ENCODE peak calls at places on chromosomes 7 and 10, in six cellular contexts. F is body of pancreas, K is GM12865, S is GM20000, O is MM.1S, M is tibial nerve. R is an unnamed sample.

GRCh38 chr10:126090911-126091728 is 194.8 kb downstream of the FANK1 start:
- DNase-seq in O (no peak), S (no peak), M (no peak), K (no peak), F (no peak), R (no peak)

GRCh38 chr10:61779950-61780659 is 117.4 kb downstream of the CABCOCO1 start:
- DNase-seq in K (no peak), F (peak), S (no peak), O (no peak), M (no peak), R (no peak)

GRCh38 chr7:43646603-43647313 is 63.9 kb downstream of the STK17A start:
- DNase-seq in S (no peak), O (peak), F (no peak), K (peak), M (no peak), R (no peak)

GRCh38 chr10:3781458-3782098 is 3.4 kb downstream of the KLF6 start:
- DNase-seq in F (peak), M (peak), S (no peak), K (peak), O (no peak), R (no peak)

GRCh38 chr10:62735464-62736188 is 68.9 kb upstream of the ADO start:
- DNase-seq in K (peak), O (peak), M (no peak), F (no peak), S (peak), R (no peak)

GRCh38 chr7:116512524-116513188 is 12.2 kb upstream of the CAV1 start:
- DNase-seq in F (no peak), M (no peak), S (no peak), O (no peak), K (no peak), R (no peak)

GRCh38 chr7:107396081-107396480 is 73.8 kb upstream of the GPR22 start:
- DNase-seq in S (no peak), K (no peak), O (no peak), M (no peak), F (no peak), R (no peak)

GRCh38 chr10:66273966-66274519 is 651.8 kb upstream of the LRRTM3 start:
- DNase-seq in S (no peak), O (no peak), F (no peak), M (no peak), K (no peak), R (no peak)

GRCh38 chr7:75696263-75697037 is 42.3 kb downstream of the HIP1 start:
- DNase-seq in S (no peak), F (no peak), M (no peak), K (no peak), O (no peak), R (peak)

GRCh38 chr7:45984386-45985295 is 63.6 kb upstream of the IGFBP3 start:
- DNase-seq in K (peak), S (no peak), O (peak), M (no peak), F (peak), R (no peak)

GRCh38 chr7:47418910-47419309 is 163.0 kb downstream of the TNS3 start:
- DNase-seq in K (no peak), S (no peak), F (no peak), O (no peak), M (no peak), R (no peak)

GRCh38 chr10:63221950-63222349 is 88.8 kb downstream of the NRBF2 start:
- DNase-seq in S (no peak), O (no peak), M (no peak), F (no peak), K (peak), R (no peak)

GRCh38 chr7:143373255-143373794 is 7.8 kb upstream of the ZYX start:
- DNase-seq in K (no peak), F (no peak), O (no peak), M (no peak), S (no peak), R (no peak)

DNA sequence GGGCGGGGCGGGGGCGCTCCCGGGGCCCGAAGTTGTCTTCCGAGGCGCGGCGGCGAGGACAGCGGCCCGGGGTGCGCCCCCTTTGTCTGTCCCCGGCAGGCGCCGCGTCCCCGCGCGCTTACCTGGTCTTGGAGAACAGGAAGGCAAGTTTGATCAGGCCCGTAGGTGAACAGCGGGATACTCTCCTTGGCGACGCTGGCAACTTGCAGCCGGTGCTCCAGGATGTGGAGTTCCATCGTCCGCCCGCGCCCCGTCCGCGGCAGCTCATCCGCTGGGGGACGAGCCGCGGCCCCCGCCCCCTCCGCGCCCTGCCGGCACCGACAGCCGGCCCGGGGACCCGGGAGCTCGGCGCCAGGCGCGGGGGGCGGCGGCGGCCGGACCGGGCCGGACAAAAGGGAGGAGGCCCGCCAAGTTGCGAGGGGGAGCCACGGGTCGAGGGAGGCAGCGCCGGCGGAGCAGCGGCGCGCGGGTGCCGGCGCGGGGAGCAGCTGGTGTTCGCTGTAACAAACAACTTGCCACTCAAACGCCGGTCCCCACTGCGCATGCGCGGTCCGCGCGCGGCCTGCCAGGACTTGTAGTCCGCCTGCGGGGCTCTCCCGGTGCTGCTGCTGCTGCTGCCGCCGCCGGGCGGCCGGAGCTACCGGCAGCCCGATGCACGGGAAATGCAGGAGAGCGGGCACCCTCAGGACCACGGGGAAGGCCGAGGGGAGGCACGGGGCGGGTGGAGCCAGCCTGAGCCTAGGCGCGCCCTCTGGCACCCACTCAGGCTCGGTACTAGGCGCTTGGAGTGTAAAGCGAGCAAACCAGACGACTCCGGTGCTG is 35.6 kb upstream of the SPDYE3 start:
- DNase-seq in O (peak), F (peak), S (peak), M (peak), K (peak), R (peak)
- TF ChIP-seq CTCF in O (peak), F (peak), S (no peak), M (peak), K (peak), R (peak)

DNA sequence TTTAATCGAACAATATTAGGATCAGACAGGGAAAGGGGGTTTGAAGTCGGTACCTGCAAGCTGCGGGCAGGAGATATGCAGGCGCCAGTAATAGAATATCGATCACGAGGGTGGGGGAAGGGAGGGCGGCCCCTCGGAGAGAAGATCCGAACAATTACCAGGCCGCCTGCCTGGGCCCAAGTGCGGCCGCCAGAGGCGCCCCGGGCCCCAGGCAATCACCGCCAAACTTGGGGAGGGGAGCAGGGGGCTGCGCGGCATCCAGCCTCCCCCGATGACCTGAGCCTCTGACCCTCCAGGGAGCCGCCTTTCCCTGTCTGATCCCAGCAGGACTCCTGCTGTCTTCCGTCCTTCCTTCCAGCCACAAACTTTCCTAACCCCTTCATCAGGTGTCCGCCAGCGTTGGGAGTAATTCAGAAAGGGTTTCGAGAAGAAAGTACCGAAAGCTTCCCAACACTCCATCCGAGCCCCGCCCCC is 1.1 kb downstream of the NKX1-2 start:
- DNase-seq in M (no peak), O (no peak), S (no peak), K (no peak), F (no peak), R (no peak)
- TF ChIP-seq CTCF in M (no peak), O (peak), S (no peak), K (no peak), F (no peak), R (no peak)

DNA sequence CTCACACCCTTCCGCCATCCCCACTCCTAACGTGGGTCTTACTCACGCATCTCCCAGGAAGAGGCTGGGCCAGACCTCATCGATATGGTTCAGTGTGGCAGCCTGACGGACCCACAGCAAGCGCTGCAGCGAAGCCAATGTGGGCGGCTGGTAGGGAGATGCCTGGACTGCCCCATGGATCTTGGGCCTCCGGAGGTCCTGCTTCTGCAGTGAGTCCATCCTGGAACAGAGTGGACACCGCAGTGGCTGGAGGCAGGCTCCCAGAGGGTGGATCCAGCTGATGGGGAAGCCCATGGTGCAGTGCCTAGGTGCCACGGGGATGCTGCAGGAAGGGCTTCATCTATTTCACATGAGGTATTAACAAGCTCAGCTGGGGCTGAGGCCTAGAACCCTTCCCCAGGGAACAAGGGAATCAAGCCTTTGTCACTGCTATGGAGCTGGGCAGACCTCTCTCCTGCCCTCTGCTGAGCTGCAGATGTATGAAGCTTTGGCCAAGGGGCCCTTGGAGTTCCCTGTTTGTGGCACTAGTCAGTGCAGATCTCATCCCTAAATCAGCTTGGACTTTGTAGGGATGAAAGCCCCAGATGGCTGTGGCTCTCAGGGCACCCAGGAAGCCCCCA is 13.7 kb upstream of the SAMD8 start:
- DNase-seq in S (no peak), M (no peak), O (no peak), K (no peak), F (no peak), R (no peak)
- TF ChIP-seq CTCF in S (no peak), M (no peak), O (peak), K (peak), F (no peak), R (peak)

DNA sequence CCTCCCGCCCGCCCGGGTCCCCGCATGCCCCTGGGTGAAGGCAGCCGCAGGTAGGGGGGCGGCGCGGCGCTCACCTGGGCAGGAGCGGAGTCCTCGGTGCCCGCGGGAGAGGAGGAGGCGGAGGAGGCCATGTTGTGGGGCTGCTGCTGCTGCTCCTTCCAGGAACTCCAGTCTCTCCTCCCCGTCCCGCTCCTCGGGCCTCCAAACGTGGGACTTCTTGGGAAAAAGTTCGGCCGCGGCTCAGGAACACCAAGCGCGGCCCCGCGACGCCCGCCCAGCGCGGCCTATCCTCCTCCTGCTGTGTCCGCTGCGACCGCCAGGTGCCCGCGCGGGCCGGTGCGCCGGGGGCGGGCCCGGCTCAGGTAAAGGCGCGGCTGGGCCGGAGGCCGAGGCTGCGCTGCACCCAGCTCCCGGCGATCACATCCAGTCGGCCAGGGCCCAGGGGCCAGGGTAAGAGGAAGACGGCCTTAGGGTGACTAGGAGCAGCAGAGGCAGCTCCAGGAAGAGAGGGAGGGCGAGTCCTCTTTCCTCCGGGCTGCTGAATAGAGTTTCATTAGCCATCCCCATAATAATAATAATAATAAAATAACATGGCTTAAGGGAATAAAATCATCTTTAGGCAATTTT is 45.0 kb upstream of the CDK1 start:
- DNase-seq in S (peak), M (no peak), K (peak), O (peak), F (peak), R (peak)
- TF ChIP-seq CTCF in S (no peak), M (no peak), K (peak), O (peak), F (peak), R (peak)

GRCh38 chr10:133263674-133264073 is 13.0 kb downstream of the ADAM8 start:
- DNase-seq in F (no peak), K (no peak), S (no peak), O (no peak), M (no peak), R (no peak)

GRCh38 chr10:133266056-133266795 is 10.4 kb downstream of the ADAM8 start:
- DNase-seq in F (no peak), K (no peak), M (no peak), O (no peak), S (no peak), R (no peak)

GRCh38 chr10:133262696-133263095 is 14.0 kb downstream of the ADAM8 start:
- DNase-seq in F (peak), M (no peak), K (no peak), S (no peak), O (no peak), R (no peak)

GRCh38 chr10:133261726-133262325 is 14.8 kb downstream of the ADAM8 start:
- DNase-seq in F (peak), K (peak), O (peak), M (peak), S (peak), R (peak)

GRCh38 chr10:133264455-133264854 is 12.2 kb downstream of the ADAM8 start:
- DNase-seq in S (no peak), M (no peak), O (no peak), K (no peak), F (no peak), R (no peak)
- TF ChIP-seq CTCF in S (no peak), M (no peak), O (no peak), K (no peak), F (no peak), R (no peak)

DNA sequence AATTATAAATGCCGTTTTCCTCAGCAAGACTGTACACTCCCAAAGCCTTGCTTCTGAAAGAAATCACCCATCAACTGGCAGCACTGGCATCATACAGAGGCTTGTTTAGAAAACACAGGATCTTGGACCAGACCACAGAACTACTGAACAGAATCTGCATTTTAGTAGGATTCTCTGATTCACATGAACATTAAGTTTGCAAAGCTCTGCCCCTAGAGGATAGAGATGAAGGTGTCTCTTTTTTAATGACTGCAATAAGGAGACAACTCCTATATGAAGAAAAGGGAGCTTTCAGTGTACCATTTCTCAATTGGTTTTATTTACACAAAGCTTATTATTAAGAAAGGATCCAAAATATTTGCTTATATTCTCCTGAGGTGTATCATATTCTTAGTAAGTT is 172.7 kb downstream of the AGMO start:
- DNase-seq in M (no peak), F (no peak), K (no peak), O (no peak), S (no peak), R (no peak)
- TF ChIP-seq CTCF in M (no peak), F (no peak), K (no peak), O (no peak), S (no peak), R (no peak)

DNA sequence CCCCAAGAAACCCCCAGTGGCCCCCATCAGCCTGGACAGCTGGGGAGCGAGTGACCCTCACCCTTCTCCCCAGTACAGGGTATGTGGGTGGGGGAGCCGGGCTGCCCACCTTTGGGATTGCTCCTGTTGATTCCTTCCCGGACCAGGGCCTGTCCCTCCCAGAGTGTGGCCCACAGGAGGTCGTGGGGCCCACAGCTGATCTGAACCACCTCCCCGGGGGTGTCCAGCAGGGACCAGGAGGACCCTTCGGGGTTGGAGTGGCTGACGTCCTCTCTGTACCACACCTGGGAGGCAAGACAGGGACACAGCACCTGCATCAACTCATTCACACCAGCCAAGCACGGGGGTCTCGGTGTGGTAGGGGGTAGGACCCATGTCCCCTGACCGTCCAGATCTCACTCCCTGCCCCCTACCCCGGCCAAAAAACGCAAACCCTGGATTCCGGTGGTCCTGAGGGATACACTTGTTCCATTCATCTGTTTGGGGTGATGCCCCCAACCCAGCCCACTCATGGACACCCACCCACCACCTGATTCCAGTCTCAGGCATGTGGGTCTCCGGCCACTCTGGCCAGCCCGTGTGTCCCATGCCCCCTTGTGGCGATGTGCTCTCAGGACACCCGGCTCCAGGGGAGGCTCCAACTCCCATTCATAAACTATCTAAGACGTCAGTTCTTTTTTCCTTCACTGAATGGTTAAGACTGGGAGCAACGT is 10.9 kb downstream of the TECPR1 start:
- DNase-seq in K (peak), S (peak), M (no peak), F (peak), O (peak), R (peak)
- TF ChIP-seq CTCF in K (peak), S (peak), M (peak), F (peak), O (peak), R (peak)

GRCh38 chr10:64329510-64329909 is 808.3 kb downstream of the REEP3 start:
- DNase-seq in O (no peak), F (no peak), S (no peak), M (no peak), K (no peak), R (no peak)

GRCh38 chr10:64334084-64334483 is 812.9 kb downstream of the REEP3 start:
- DNase-seq in K (no peak), M (no peak), S (no peak), O (no peak), F (no peak), R (no peak)

GRCh38 chr10:64332551-64332950 is 811.4 kb downstream of the REEP3 start:
- DNase-seq in F (no peak), K (no peak), M (no peak), S (no peak), O (no peak), R (no peak)
- TF ChIP-seq CTCF in F (no peak), K (no peak), M (no peak), S (no peak), O (no peak), R (no peak)

GRCh38 chr7:55056577-55057480 is 38.0 kb downstream of the EGFR start:
- DNase-seq in O (no peak), M (peak), S (no peak), F (no peak), K (no peak), R (no peak)
- TF ChIP-seq CTCF in O (no peak), M (no peak), S (no peak), F (no peak), K (no peak), R (no peak)

GRCh38 chr10:97128851-97129186 is 56.9 kb downstream of the SLIT1 start:
- DNase-seq in O (no peak), S (no peak), M (no peak), F (no peak), K (no peak), R (no peak)

GRCh38 chr10:97131041-97131659 is 54.6 kb downstream of the SLIT1 start:
- DNase-seq in K (no peak), S (no peak), F (no peak), O (no peak), M (no peak), R (no peak)

GRCh38 chr10:97129666-97130065 is 56.1 kb downstream of the SLIT1 start:
- DNase-seq in O (no peak), M (no peak), F (no peak), K (no peak), S (no peak), R (no peak)

GRCh38 chr10:97127507-97127906 is 58.3 kb downstream of the SLIT1 start:
- DNase-seq in K (no peak), M (no peak), S (no peak), O (no peak), F (no peak), R (no peak)

GRCh38 chr10:97127960-97128850 is 57.6 kb downstream of the SLIT1 start:
- DNase-seq in M (no peak), S (no peak), O (no peak), F (peak), K (no peak), R (no peak)
- TF ChIP-seq CTCF in M (no peak), S (no peak), O (no peak), F (no peak), K (no peak), R (no peak)

R was measured in GM13977.